ENCODE peak calls at places on chromosomes 11 and 22, in eight cellular contexts. U is endodermal cell; F is head of caudate nucleus; B is RPMI7951; R is GM23248; K is astrocyte of the hippocampus; Q is stimulated activated naive CD8-positive, alpha-beta T cell treated with anti-CD3 and anti-CD28 coated beads, Interleukin-15, Interleukin-2, amounts not matched to agents 100 U/mL and 50 U/mL, for 24 hours; M is NCI-H2171. X is an unnamed sample.

GRCh38 chr11:13258855-13259254 is 18.7 kb upstream of the BMAL1 start:
- DNase-seq in R (no peak), B (no peak), Q (no peak), M (no peak), U (peak), F (no peak), K (no peak), X (no peak)

GRCh38 chr11:1918436-1919315 is 827 bp upstream of the TNNT3 start:
- DNase-seq in R (no peak), K (no peak), F (no peak), Q (no peak), M (no peak), U (no peak), B (no peak), X (no peak)

GRCh38 chr11:95704865-95705264 is 84.7 kb downstream of the FAM76B start:
- DNase-seq in F (no peak), R (no peak), B (no peak), M (no peak), U (no peak), Q (no peak), K (no peak), X (no peak)

GRCh38 chr11:115409691-115410220 is 94.5 kb downstream of the CADM1 start:
- DNase-seq in M (peak), K (no peak), Q (no peak), U (no peak), B (peak), R (no peak), F (peak), X (no peak)

GRCh38 chr11:130580372-130580771 is 131.9 kb downstream of the ADAMTS15 start:
- DNase-seq in U (peak), M (no peak), R (peak), K (peak), Q (no peak), F (peak), B (peak), X (no peak)

GRCh38 chr22:49502126-49502826 is 325.4 kb downstream of the BRD1 start:
- DNase-seq in F (no peak), Q (no peak), M (no peak), R (no peak), U (peak), K (no peak), B (peak), X (no peak)

GRCh38 chr11:2271327-2272240 is 1.2 kb upstream of the ASCL2 start:
- DNase-seq in F (no peak), M (no peak), Q (no peak), R (no peak), U (peak), B (no peak), K (no peak), X (peak)

GRCh38 chr11:111064118-111064517 is 181.4 kb upstream of the POU2AF2 start:
- DNase-seq in Q (no peak), M (no peak), F (peak), K (peak), B (peak), R (peak), U (no peak), X (no peak)

GRCh38 chr11:108025387-108026080 is 16.8 kb downstream of the CUL5 start:
- DNase-seq in R (no peak), Q (no peak), F (no peak), U (no peak), B (no peak), M (no peak), K (no peak), X (no peak)

GRCh38 chr11:10623797-10624761 is 55.6 kb upstream of the LYVE1 start:
- DNase-seq in B (peak), R (peak), M (no peak), Q (peak), F (peak), K (no peak), U (peak), X (no peak)

GRCh38 chr11:63517156-63517555 is 11.3 kb downstream of the LGALS12 start:
- DNase-seq in K (no peak), U (no peak), M (no peak), R (no peak), Q (no peak), F (no peak), B (no peak), X (no peak)

GRCh38 chr22:24429411-24430365 is 2.3 kb downstream of the ADORA2A start:
- DNase-seq in M (peak), B (peak), F (no peak), U (no peak), K (peak), Q (peak), R (peak), X (peak)

GRCh38 chr11:70186936-70187335 is 16.2 kb upstream of the FADD start:
- DNase-seq in K (no peak), U (no peak), F (no peak), M (no peak), Q (no peak), R (no peak), B (no peak), X (no peak)

GRCh38 chr22:26606611-26607010 is 11.2 kb downstream of the CRYBB1 start:
- DNase-seq in B (peak), R (peak), U (no peak), F (no peak), M (no peak), K (peak), Q (no peak), X (no peak)

GRCh38 chr11:122362381-122362780 is 246.4 kb upstream of the BLID start:
- DNase-seq in F (no peak), R (peak), B (no peak), M (no peak), U (no peak), K (no peak), Q (no peak), X (no peak)

GRCh38 chr11:31118566-31118965 is 251.0 kb downstream of the DCDC1 start:
- DNase-seq in R (no peak), B (no peak), K (peak), U (peak), M (no peak), Q (no peak), F (no peak), X (no peak)

GRCh38 chr22:46738961-46739870 is 1.2 kb upstream of the CERK start:
- DNase-seq in B (no peak), M (peak), Q (peak), F (peak), K (peak), R (peak), U (peak), X (peak)

GRCh38 chr22:43625242-43625641 is 186.9 kb downstream of the EFCAB6 start:
- DNase-seq in K (peak), U (no peak), F (no peak), Q (no peak), M (no peak), R (peak), B (peak), X (no peak)

GRCh38 chr11:35798423-35798822 is 135.8 kb downstream of the TRIM44 start:
- DNase-seq in F (no peak), K (no peak), M (no peak), R (peak), U (no peak), B (no peak), Q (no peak), X (no peak)

GRCh38 chr11:77908835-77909234 is 85.6 kb downstream of the INTS4 start:
- DNase-seq in U (no peak), R (no peak), M (no peak), Q (no peak), B (no peak), F (no peak), K (no peak), X (no peak)

GRCh38 chr11:12411806-12412727 is 34.7 kb downstream of the PARVA start:
- DNase-seq in K (peak), Q (peak), U (peak), F (peak), B (peak), M (no peak), R (peak), X (no peak)

GRCh38 chr11:46345131-46345597 is 2.1 kb upstream of the DGKZ start:
- DNase-seq in F (peak), R (no peak), M (peak), U (peak), K (no peak), B (no peak), Q (peak), X (no peak)

GRCh38 chr11:117771841-117772240 is 25.2 kb downstream of the DSCAML1 start:
- DNase-seq in B (no peak), Q (no peak), F (no peak), R (no peak), U (no peak), M (no peak), K (no peak), X (no peak)

GRCh38 chr22:29203883-29204282 is 1.8 kb upstream of the EMID1 start:
- DNase-seq in K (no peak), U (no peak), R (no peak), F (no peak), M (no peak), Q (no peak), B (no peak), X (no peak)

GRCh38 chr11:56848105-56848809 is 99.8 kb upstream of the OR9G4 start:
- DNase-seq in F (no peak), Q (no peak), R (no peak), B (peak), U (no peak), K (no peak), M (no peak), X (no peak)

GRCh38 chr22:20105456-20106204 is 10.3 kb upstream of the RANBP1 start:
- DNase-seq in B (no peak), U (no peak), Q (no peak), F (no peak), R (no peak), K (no peak), M (no peak), X (no peak)

X was measured in activated T-helper 2 cell treated with anti-CD3 and anti-CD28 coated beads, Interferon-gamma antibody, Interleukin-2, Interleukin-4, amounts not matched to agents 10 μg/mL and 5 μg/mL and 100 μg/mL, durations not matched to agents 14 hours and 24 hours and 36 hours.